ENCODE peak calls at places on chromosomes 5 and 9, in ten cellular contexts. One of them, this sample, is unnamed.

GRCh38 chr9:114269023-114269422 is 53.9 kb upstream of the ORM1 start:
- DNase-seq in HuH-7: no peak
- DNase-seq in stimulated activated CD8-positive, alpha-beta memory T cell treated with anti-CD3 and anti-CD28 coated beads, Interleukin-15, amount 100 ng/mL, for 4 hours: no peak
- DNase-seq in NCI-H2029 treated with DMSO at 0.1 percent for 48 hours: no peak
- DNase-seq in ACHN: no peak
- DNase-seq in GM20000: no peak
- DNase-seq in amniotic stem cell: no peak
- DNase-seq in memory B cell: no peak
- DNase-seq in activated effector memory CD4-positive, alpha-beta T cell treated with Interleukin-2 at 50 U/mL for 16 hours: no peak
- DNase-seq in activated T-cell treated with anti-CD3 and anti-CD28 coated beads, Interleukin-2, amount 50 U/mL, for 72 hours: no peak
- DNase-seq in this sample: no peak

GRCh38 chr5:33275391-33275790 is 165.4 kb upstream of the TARS1 start:
- DNase-seq in memory B cell: no peak
- DNase-seq in amniotic stem cell: no peak
- DNase-seq in GM20000: no peak
- DNase-seq in activated effector memory CD4-positive, alpha-beta T cell treated with Interleukin-2 at 50 U/mL for 16 hours: no peak
- DNase-seq in stimulated activated CD8-positive, alpha-beta memory T cell treated with anti-CD3 and anti-CD28 coated beads, Interleukin-15, amount 100 ng/mL, for 4 hours: no peak
- DNase-seq in activated T-cell treated with anti-CD3 and anti-CD28 coated beads, Interleukin-2, amount 50 U/mL, for 72 hours: no peak
- DNase-seq in NCI-H2029 treated with DMSO at 0.1 percent for 48 hours: no peak
- DNase-seq in ACHN: no peak
- DNase-seq in HuH-7: no peak
- DNase-seq in this sample: no peak

GRCh38 chr9:86668488-86668887 is 278.8 kb downstream of the GAS1 start:
- DNase-seq in ACHN: no peak
- DNase-seq in HuH-7: no peak
- DNase-seq in GM20000: no peak
- DNase-seq in activated effector memory CD4-positive, alpha-beta T cell treated with Interleukin-2 at 50 U/mL for 16 hours: no peak
- DNase-seq in stimulated activated CD8-positive, alpha-beta memory T cell treated with anti-CD3 and anti-CD28 coated beads, Interleukin-15, amount 100 ng/mL, for 4 hours: no peak
- DNase-seq in amniotic stem cell: no peak
- DNase-seq in activated T-cell treated with anti-CD3 and anti-CD28 coated beads, Interleukin-2, amount 50 U/mL, for 72 hours: no peak
- DNase-seq in memory B cell: no peak
- DNase-seq in NCI-H2029 treated with DMSO at 0.1 percent for 48 hours: no peak
- DNase-seq in this sample: no peak

GRCh38 chr9:79701651-79702050 is 129.9 kb downstream of the TLE4 start:
- DNase-seq in ACHN: no peak
- DNase-seq in stimulated activated CD8-positive, alpha-beta memory T cell treated with anti-CD3 and anti-CD28 coated beads, Interleukin-15, amount 100 ng/mL, for 4 hours: no peak
- DNase-seq in NCI-H2029 treated with DMSO at 0.1 percent for 48 hours: no peak
- DNase-seq in HuH-7: no peak
- DNase-seq in activated effector memory CD4-positive, alpha-beta T cell treated with Interleukin-2 at 50 U/mL for 16 hours: no peak
- DNase-seq in GM20000: no peak
- DNase-seq in activated T-cell treated with anti-CD3 and anti-CD28 coated beads, Interleukin-2, amount 50 U/mL, for 72 hours: no peak
- DNase-seq in amniotic stem cell: no peak
- DNase-seq in memory B cell: no peak
- DNase-seq in this sample: no peak

GRCh38 chr5:150497274-150497988 is 10.5 kb upstream of the NDST1 start:
- DNase-seq in amniotic stem cell: peak
- DNase-seq in HuH-7: no peak
- DNase-seq in ACHN: peak
- DNase-seq in memory B cell: no peak
- DNase-seq in stimulated activated CD8-positive, alpha-beta memory T cell treated with anti-CD3 and anti-CD28 coated beads, Interleukin-15, amount 100 ng/mL, for 4 hours: no peak
- DNase-seq in NCI-H2029 treated with DMSO at 0.1 percent for 48 hours: no peak
- DNase-seq in activated effector memory CD4-positive, alpha-beta T cell treated with Interleukin-2 at 50 U/mL for 16 hours: no peak
- DNase-seq in activated T-cell treated with anti-CD3 and anti-CD28 coated beads, Interleukin-2, amount 50 U/mL, for 72 hours: no peak
- DNase-seq in GM20000: no peak
- DNase-seq in this sample: peak

GRCh38 chr5:77844408-77845272 is 68.5 kb upstream of the TBCA start:
- DNase-seq in ACHN: no peak
- DNase-seq in activated T-cell treated with anti-CD3 and anti-CD28 coated beads, Interleukin-2, amount 50 U/mL, for 72 hours: no peak
- DNase-seq in memory B cell: peak
- DNase-seq in amniotic stem cell: no peak
- DNase-seq in HuH-7: no peak
- DNase-seq in NCI-H2029 treated with DMSO at 0.1 percent for 48 hours: no peak
- DNase-seq in activated effector memory CD4-positive, alpha-beta T cell treated with Interleukin-2 at 50 U/mL for 16 hours: no peak
- DNase-seq in GM20000: peak
- DNase-seq in stimulated activated CD8-positive, alpha-beta memory T cell treated with anti-CD3 and anti-CD28 coated beads, Interleukin-15, amount 100 ng/mL, for 4 hours: no peak
- DNase-seq in this sample: no peak

GRCh38 chr9:26954050-26954508 is 2.1 kb upstream of the IFT74 start:
- DNase-seq in activated effector memory CD4-positive, alpha-beta T cell treated with Interleukin-2 at 50 U/mL for 16 hours: no peak
- DNase-seq in GM20000: no peak
- DNase-seq in HuH-7: no peak
- DNase-seq in activated T-cell treated with anti-CD3 and anti-CD28 coated beads, Interleukin-2, amount 50 U/mL, for 72 hours: no peak
- DNase-seq in ACHN: peak
- DNase-seq in amniotic stem cell: no peak
- DNase-seq in memory B cell: no peak
- DNase-seq in stimulated activated CD8-positive, alpha-beta memory T cell treated with anti-CD3 and anti-CD28 coated beads, Interleukin-15, amount 100 ng/mL, for 4 hours: no peak
- DNase-seq in NCI-H2029 treated with DMSO at 0.1 percent for 48 hours: no peak
- DNase-seq in this sample: no peak

GRCh38 chr9:122106576-122106975 is 13.5 kb upstream of the TTLL11 start:
- DNase-seq in ACHN: no peak
- DNase-seq in HuH-7: no peak
- DNase-seq in GM20000: no peak
- DNase-seq in NCI-H2029 treated with DMSO at 0.1 percent for 48 hours: no peak
- DNase-seq in activated effector memory CD4-positive, alpha-beta T cell treated with Interleukin-2 at 50 U/mL for 16 hours: no peak
- DNase-seq in stimulated activated CD8-positive, alpha-beta memory T cell treated with anti-CD3 and anti-CD28 coated beads, Interleukin-15, amount 100 ng/mL, for 4 hours: no peak
- DNase-seq in amniotic stem cell: no peak
- DNase-seq in memory B cell: no peak
- DNase-seq in activated T-cell treated with anti-CD3 and anti-CD28 coated beads, Interleukin-2, amount 50 U/mL, for 72 hours: no peak
- DNase-seq in this sample: no peak

GRCh38 chr5:25020454-25020853 is 375.7 kb upstream of the CDH10 start:
- DNase-seq in activated effector memory CD4-positive, alpha-beta T cell treated with Interleukin-2 at 50 U/mL for 16 hours: no peak
- DNase-seq in HuH-7: no peak
- DNase-seq in memory B cell: no peak
- DNase-seq in ACHN: no peak
- DNase-seq in amniotic stem cell: no peak
- DNase-seq in activated T-cell treated with anti-CD3 and anti-CD28 coated beads, Interleukin-2, amount 50 U/mL, for 72 hours: no peak
- DNase-seq in stimulated activated CD8-positive, alpha-beta memory T cell treated with anti-CD3 and anti-CD28 coated beads, Interleukin-15, amount 100 ng/mL, for 4 hours: no peak
- DNase-seq in GM20000: no peak
- DNase-seq in NCI-H2029 treated with DMSO at 0.1 percent for 48 hours: no peak
- DNase-seq in this sample: no peak

GRCh38 chr5:113112435-113112834 is 135.8 kb downstream of the DCP2 start:
- DNase-seq in activated effector memory CD4-positive, alpha-beta T cell treated with Interleukin-2 at 50 U/mL for 16 hours: no peak
- DNase-seq in amniotic stem cell: no peak
- DNase-seq in NCI-H2029 treated with DMSO at 0.1 percent for 48 hours: no peak
- DNase-seq in activated T-cell treated with anti-CD3 and anti-CD28 coated beads, Interleukin-2, amount 50 U/mL, for 72 hours: no peak
- DNase-seq in GM20000: no peak
- DNase-seq in HuH-7: no peak
- DNase-seq in stimulated activated CD8-positive, alpha-beta memory T cell treated with anti-CD3 and anti-CD28 coated beads, Interleukin-15, amount 100 ng/mL, for 4 hours: no peak
- DNase-seq in memory B cell: no peak
- DNase-seq in ACHN: no peak
- DNase-seq in this sample: no peak

GRCh38 chr9:89744255-89744648 is 139.4 kb downstream of the GADD45G start:
- DNase-seq in activated effector memory CD4-positive, alpha-beta T cell treated with Interleukin-2 at 50 U/mL for 16 hours: no peak
- DNase-seq in memory B cell: no peak
- DNase-seq in stimulated activated CD8-positive, alpha-beta memory T cell treated with anti-CD3 and anti-CD28 coated beads, Interleukin-15, amount 100 ng/mL, for 4 hours: no peak
- DNase-seq in amniotic stem cell: no peak
- DNase-seq in NCI-H2029 treated with DMSO at 0.1 percent for 48 hours: no peak
- DNase-seq in ACHN: no peak
- DNase-seq in GM20000: no peak
- DNase-seq in activated T-cell treated with anti-CD3 and anti-CD28 coated beads, Interleukin-2, amount 50 U/mL, for 72 hours: no peak
- DNase-seq in HuH-7: no peak
- DNase-seq in this sample: no peak

GRCh38 chr9:91736898-91737601 is 213.0 kb downstream of the ROR2 start:
- DNase-seq in stimulated activated CD8-positive, alpha-beta memory T cell treated with anti-CD3 and anti-CD28 coated beads, Interleukin-15, amount 100 ng/mL, for 4 hours: no peak
- DNase-seq in NCI-H2029 treated with DMSO at 0.1 percent for 48 hours: no peak
- DNase-seq in activated T-cell treated with anti-CD3 and anti-CD28 coated beads, Interleukin-2, amount 50 U/mL, for 72 hours: no peak
- DNase-seq in HuH-7: no peak
- DNase-seq in amniotic stem cell: no peak
- DNase-seq in activated effector memory CD4-positive, alpha-beta T cell treated with Interleukin-2 at 50 U/mL for 16 hours: no peak
- DNase-seq in GM20000: no peak
- DNase-seq in memory B cell: no peak
- DNase-seq in ACHN: no peak
- DNase-seq in this sample: no peak

GRCh38 chr5:125415126-125415525 is 668.7 kb upstream of the ZNF608 start:
- DNase-seq in activated effector memory CD4-positive, alpha-beta T cell treated with Interleukin-2 at 50 U/mL for 16 hours: no peak
- DNase-seq in ACHN: no peak
- DNase-seq in NCI-H2029 treated with DMSO at 0.1 percent for 48 hours: no peak
- DNase-seq in GM20000: no peak
- DNase-seq in amniotic stem cell: no peak
- DNase-seq in stimulated activated CD8-positive, alpha-beta memory T cell treated with anti-CD3 and anti-CD28 coated beads, Interleukin-15, amount 100 ng/mL, for 4 hours: no peak
- DNase-seq in memory B cell: no peak
- DNase-seq in activated T-cell treated with anti-CD3 and anti-CD28 coated beads, Interleukin-2, amount 50 U/mL, for 72 hours: no peak
- DNase-seq in HuH-7: no peak
- DNase-seq in this sample: no peak

GRCh38 chr9:89969881-89970639 is 365.2 kb downstream of the GADD45G start:
- DNase-seq in stimulated activated CD8-positive, alpha-beta memory T cell treated with anti-CD3 and anti-CD28 coated beads, Interleukin-15, amount 100 ng/mL, for 4 hours: no peak
- DNase-seq in amniotic stem cell: no peak
- DNase-seq in GM20000: no peak
- DNase-seq in ACHN: no peak
- DNase-seq in NCI-H2029 treated with DMSO at 0.1 percent for 48 hours: no peak
- DNase-seq in HuH-7: no peak
- DNase-seq in activated T-cell treated with anti-CD3 and anti-CD28 coated beads, Interleukin-2, amount 50 U/mL, for 72 hours: no peak
- DNase-seq in activated effector memory CD4-positive, alpha-beta T cell treated with Interleukin-2 at 50 U/mL for 16 hours: no peak
- DNase-seq in memory B cell: no peak
- DNase-seq in this sample: no peak

GRCh38 chr5:136629125-136629790 is 263.9 kb upstream of the TRPC7 start:
- DNase-seq in NCI-H2029 treated with DMSO at 0.1 percent for 48 hours: no peak
- DNase-seq in stimulated activated CD8-positive, alpha-beta memory T cell treated with anti-CD3 and anti-CD28 coated beads, Interleukin-15, amount 100 ng/mL, for 4 hours: no peak
- DNase-seq in GM20000: no peak
- DNase-seq in activated effector memory CD4-positive, alpha-beta T cell treated with Interleukin-2 at 50 U/mL for 16 hours: no peak
- DNase-seq in amniotic stem cell: no peak
- DNase-seq in memory B cell: no peak
- DNase-seq in HuH-7: no peak
- DNase-seq in ACHN: no peak
- DNase-seq in activated T-cell treated with anti-CD3 and anti-CD28 coated beads, Interleukin-2, amount 50 U/mL, for 72 hours: no peak
- DNase-seq in this sample: no peak

GRCh38 chr9:131260751-131261452 is 15.4 kb downstream of the FAM78A start:
- DNase-seq in ACHN: no peak
- DNase-seq in activated T-cell treated with anti-CD3 and anti-CD28 coated beads, Interleukin-2, amount 50 U/mL, for 72 hours: no peak
- DNase-seq in amniotic stem cell: no peak
- DNase-seq in stimulated activated CD8-positive, alpha-beta memory T cell treated with anti-CD3 and anti-CD28 coated beads, Interleukin-15, amount 100 ng/mL, for 4 hours: no peak
- DNase-seq in memory B cell: no peak
- DNase-seq in HuH-7: no peak
- DNase-seq in NCI-H2029 treated with DMSO at 0.1 percent for 48 hours: no peak
- DNase-seq in GM20000: no peak
- DNase-seq in activated effector memory CD4-positive, alpha-beta T cell treated with Interleukin-2 at 50 U/mL for 16 hours: no peak
- DNase-seq in this sample: no peak

GRCh38 chr9:35342221-35342620 is 147.7 kb upstream of the RUSC2 start:
- DNase-seq in memory B cell: no peak
- DNase-seq in stimulated activated CD8-positive, alpha-beta memory T cell treated with anti-CD3 and anti-CD28 coated beads, Interleukin-15, amount 100 ng/mL, for 4 hours: no peak
- DNase-seq in HuH-7: no peak
- DNase-seq in ACHN: no peak
- DNase-seq in amniotic stem cell: no peak
- DNase-seq in activated effector memory CD4-positive, alpha-beta T cell treated with Interleukin-2 at 50 U/mL for 16 hours: no peak
- DNase-seq in NCI-H2029 treated with DMSO at 0.1 percent for 48 hours: no peak
- DNase-seq in activated T-cell treated with anti-CD3 and anti-CD28 coated beads, Interleukin-2, amount 50 U/mL, for 72 hours: no peak
- DNase-seq in GM20000: no peak
- DNase-seq in this sample: no peak

GRCh38 chr9:93646640-93647178 is 70.3 kb downstream of the PHF2 start:
- DNase-seq in activated T-cell treated with anti-CD3 and anti-CD28 coated beads, Interleukin-2, amount 50 U/mL, for 72 hours: no peak
- DNase-seq in activated effector memory CD4-positive, alpha-beta T cell treated with Interleukin-2 at 50 U/mL for 16 hours: no peak
- DNase-seq in HuH-7: no peak
- DNase-seq in GM20000: no peak
- DNase-seq in NCI-H2029 treated with DMSO at 0.1 percent for 48 hours: no peak
- DNase-seq in memory B cell: no peak
- DNase-seq in stimulated activated CD8-positive, alpha-beta memory T cell treated with anti-CD3 and anti-CD28 coated beads, Interleukin-15, amount 100 ng/mL, for 4 hours: no peak
- DNase-seq in ACHN: no peak
- DNase-seq in amniotic stem cell: no peak
- DNase-seq in this sample: peak

GRCh38 chr5:75460947-75461346 is 50.5 kb downstream of the CERT1 start:
- DNase-seq in HuH-7: no peak
- DNase-seq in activated effector memory CD4-positive, alpha-beta T cell treated with Interleukin-2 at 50 U/mL for 16 hours: no peak
- DNase-seq in memory B cell: peak
- DNase-seq in NCI-H2029 treated with DMSO at 0.1 percent for 48 hours: no peak
- DNase-seq in GM20000: peak
- DNase-seq in activated T-cell treated with anti-CD3 and anti-CD28 coated beads, Interleukin-2, amount 50 U/mL, for 72 hours: no peak
- DNase-seq in stimulated activated CD8-positive, alpha-beta memory T cell treated with anti-CD3 and anti-CD28 coated beads, Interleukin-15, amount 100 ng/mL, for 4 hours: no peak
- DNase-seq in ACHN: no peak
- DNase-seq in amniotic stem cell: no peak
- DNase-seq in this sample: no peak

GRCh38 chr5:32173394-32174010 is 617 bp downstream of the GOLPH3 start:
- DNase-seq in stimulated activated CD8-positive, alpha-beta memory T cell treated with anti-CD3 and anti-CD28 coated beads, Interleukin-15, amount 100 ng/mL, for 4 hours: no peak
- DNase-seq in HuH-7: no peak
- DNase-seq in activated T-cell treated with anti-CD3 and anti-CD28 coated beads, Interleukin-2, amount 50 U/mL, for 72 hours: peak
- DNase-seq in NCI-H2029 treated with DMSO at 0.1 percent for 48 hours: peak
- DNase-seq in memory B cell: no peak
- DNase-seq in amniotic stem cell: no peak
- DNase-seq in activated effector memory CD4-positive, alpha-beta T cell treated with Interleukin-2 at 50 U/mL for 16 hours: peak
- DNase-seq in GM20000: peak
- DNase-seq in ACHN: peak
- DNase-seq in this sample: peak

GRCh38 chr9:125513634-125514413 is 193.2 kb downstream of the MAPKAP1 start:
- DNase-seq in activated effector memory CD4-positive, alpha-beta T cell treated with Interleukin-2 at 50 U/mL for 16 hours: no peak
- DNase-seq in GM20000: peak
- DNase-seq in ACHN: peak
- DNase-seq in NCI-H2029 treated with DMSO at 0.1 percent for 48 hours: no peak
- DNase-seq in stimulated activated CD8-positive, alpha-beta memory T cell treated with anti-CD3 and anti-CD28 coated beads, Interleukin-15, amount 100 ng/mL, for 4 hours: no peak
- DNase-seq in amniotic stem cell: peak
- DNase-seq in HuH-7: no peak
- DNase-seq in activated T-cell treated with anti-CD3 and anti-CD28 coated beads, Interleukin-2, amount 50 U/mL, for 72 hours: peak
- DNase-seq in memory B cell: no peak
- DNase-seq in this sample: no peak

GRCh38 chr9:135552698-135553161 is 6.8 kb downstream of the OBP2A start:
- DNase-seq in memory B cell: no peak
- DNase-seq in activated effector memory CD4-positive, alpha-beta T cell treated with Interleukin-2 at 50 U/mL for 16 hours: no peak
- DNase-seq in ACHN: no peak
- DNase-seq in HuH-7: no peak
- DNase-seq in stimulated activated CD8-positive, alpha-beta memory T cell treated with anti-CD3 and anti-CD28 coated beads, Interleukin-15, amount 100 ng/mL, for 4 hours: no peak
- DNase-seq in NCI-H2029 treated with DMSO at 0.1 percent for 48 hours: no peak
- DNase-seq in activated T-cell treated with anti-CD3 and anti-CD28 coated beads, Interleukin-2, amount 50 U/mL, for 72 hours: no peak
- DNase-seq in GM20000: no peak
- DNase-seq in amniotic stem cell: no peak
- DNase-seq in this sample: peak